ENCODE peak calls at places on chromosomes 11 and 22, in nine cellular contexts. One of them, this sample, is unnamed.

GRCh38 chr22:32334640-32335365 is 22.9 kb upstream of the RFPL3 start:
- DNase-seq in RWPE2: no peak
- DNase-seq in CD8-positive, alpha-beta T cell: peak; percentile 4
- DNase-seq in heart left ventricle: peak; percentile 19
- DNase-seq in breast epithelium: no peak
- DNase-seq in tibial artery: peak; percentile 40
- DNase-seq in stomach: peak; percentile 23
- DNase-seq in neural progenitor cell: no peak
- DNase-seq in HCT116: no peak
- DNase-seq in this sample: no peak

GRCh38 chr11:117597083-117597482 is 199.9 kb downstream of the DSCAML1 start:
- DNase-seq in tibial artery: peak; percentile 42
- DNase-seq in breast epithelium: no peak
- DNase-seq in stomach: no peak
- DNase-seq in HCT116: peak; percentile 12
- DNase-seq in CD8-positive, alpha-beta T cell: peak; percentile 26
- DNase-seq in neural progenitor cell: peak; percentile 83
- DNase-seq in heart left ventricle: peak; percentile 39
- DNase-seq in RWPE2: no peak
- DNase-seq in this sample: peak; percentile 80

GRCh38 chr11:114061053-114062049 is 1.8 kb downstream of the ZBTB16 start:
- DNase-seq in neural progenitor cell: peak; percentile 55
- DNase-seq in CD8-positive, alpha-beta T cell: no peak
- DNase-seq in HCT116: no peak
- DNase-seq in heart left ventricle: no peak
- DNase-seq in breast epithelium: no peak
- DNase-seq in RWPE2: no peak
- DNase-seq in tibial artery: peak; percentile 82
- DNase-seq in stomach: peak; percentile 48
- DNase-seq in this sample: peak; percentile 73

GRCh38 chr11:118915396-118915795 is 10.3 kb downstream of the BCL9L start:
- DNase-seq in RWPE2: no peak
- DNase-seq in heart left ventricle: no peak
- DNase-seq in stomach: no peak
- DNase-seq in HCT116: no peak
- DNase-seq in CD8-positive, alpha-beta T cell: no peak
- DNase-seq in tibial artery: no peak
- DNase-seq in breast epithelium: no peak
- DNase-seq in neural progenitor cell: no peak
- DNase-seq in this sample: no peak

GRCh38 chr11:12239396-12240298 is 129.3 kb downstream of the MICAL2 start:
- DNase-seq in stomach: peak; percentile 77
- DNase-seq in heart left ventricle: no peak
- DNase-seq in HCT116: no peak
- DNase-seq in breast epithelium: no peak
- DNase-seq in RWPE2: no peak
- DNase-seq in CD8-positive, alpha-beta T cell: no peak
- DNase-seq in tibial artery: no peak
- DNase-seq in neural progenitor cell: no peak
- DNase-seq in this sample: no peak

GRCh38 chr22:19043111-19044085 is 78.8 kb downstream of the DGCR2 start:
- DNase-seq in HCT116: no peak
- DNase-seq in heart left ventricle: no peak
- DNase-seq in breast epithelium: no peak
- DNase-seq in CD8-positive, alpha-beta T cell: no peak
- DNase-seq in RWPE2: no peak
- DNase-seq in stomach: no peak
- DNase-seq in tibial artery: peak; percentile 50
- DNase-seq in neural progenitor cell: no peak
- DNase-seq in this sample: peak; percentile 26

GRCh38 chr11:68164437-68164836 is 43.2 kb upstream of the CHKA start:
- DNase-seq in RWPE2: no peak
- DNase-seq in HCT116: no peak
- DNase-seq in tibial artery: no peak
- DNase-seq in CD8-positive, alpha-beta T cell: no peak
- DNase-seq in neural progenitor cell: no peak
- DNase-seq in breast epithelium: no peak
- DNase-seq in heart left ventricle: no peak
- DNase-seq in stomach: no peak
- DNase-seq in this sample: no peak

GRCh38 chr11:69018924-69019323 is 5.9 kb upstream of the MRGPRF start:
- DNase-seq in CD8-positive, alpha-beta T cell: no peak
- DNase-seq in heart left ventricle: no peak
- DNase-seq in tibial artery: peak; percentile 90
- DNase-seq in neural progenitor cell: no peak
- DNase-seq in RWPE2: no peak
- DNase-seq in stomach: no peak
- DNase-seq in HCT116: no peak
- DNase-seq in breast epithelium: no peak
- DNase-seq in this sample: peak; percentile 59

GRCh38 chr11:33703234-33703633 is 2.6 kb upstream of the C11orf91 start:
- DNase-seq in heart left ventricle: no peak
- DNase-seq in stomach: no peak
- DNase-seq in breast epithelium: no peak
- DNase-seq in HCT116: no peak
- DNase-seq in RWPE2: no peak
- DNase-seq in neural progenitor cell: no peak
- DNase-seq in tibial artery: no peak
- DNase-seq in CD8-positive, alpha-beta T cell: no peak
- DNase-seq in this sample: no peak

GRCh38 chr11:95412074-95412473 is 181.1 kb upstream of the SESN3 start:
- DNase-seq in tibial artery: no peak
- DNase-seq in HCT116: no peak
- DNase-seq in CD8-positive, alpha-beta T cell: no peak
- DNase-seq in breast epithelium: no peak
- DNase-seq in neural progenitor cell: no peak
- DNase-seq in heart left ventricle: no peak
- DNase-seq in RWPE2: no peak
- DNase-seq in stomach: no peak
- DNase-seq in this sample: no peak

GRCh38 chr11:9385288-9385902 is 943 bp downstream of the IPO7 start:
- DNase-seq in neural progenitor cell: no peak
- DNase-seq in breast epithelium: peak; percentile 60
- DNase-seq in HCT116: no peak
- DNase-seq in stomach: peak; percentile 59
- DNase-seq in RWPE2: no peak
- DNase-seq in CD8-positive, alpha-beta T cell: peak; percentile 18
- DNase-seq in tibial artery: no peak
- DNase-seq in heart left ventricle: no peak
- DNase-seq in this sample: peak; percentile 59

GRCh38 chr22:25419247-25420113 is 145.0 kb upstream of the GRK3 start:
- DNase-seq in heart left ventricle: no peak
- DNase-seq in RWPE2: no peak
- DNase-seq in neural progenitor cell: no peak
- DNase-seq in breast epithelium: no peak
- DNase-seq in stomach: no peak
- DNase-seq in HCT116: no peak
- DNase-seq in CD8-positive, alpha-beta T cell: no peak
- DNase-seq in tibial artery: no peak
- DNase-seq in this sample: no peak

GRCh38 chr11:120563698-120564572 is 52.4 kb downstream of the GRIK4 start:
- DNase-seq in HCT116: no peak
- DNase-seq in tibial artery: peak; percentile 69
- DNase-seq in heart left ventricle: peak; percentile 37
- DNase-seq in CD8-positive, alpha-beta T cell: no peak
- DNase-seq in neural progenitor cell: peak; percentile 88
- DNase-seq in RWPE2: no peak
- DNase-seq in breast epithelium: peak; percentile 62
- DNase-seq in stomach: no peak
- DNase-seq in this sample: peak; percentile 86

GRCh38 chr11:120326845-120327281 is 1.8 kb downstream of the TLCD5 start:
- DNase-seq in HCT116: no peak
- DNase-seq in breast epithelium: no peak
- DNase-seq in stomach: no peak
- DNase-seq in neural progenitor cell: no peak
- DNase-seq in RWPE2: no peak
- DNase-seq in CD8-positive, alpha-beta T cell: no peak
- DNase-seq in tibial artery: no peak
- DNase-seq in heart left ventricle: no peak
- DNase-seq in this sample: no peak

DNA sequence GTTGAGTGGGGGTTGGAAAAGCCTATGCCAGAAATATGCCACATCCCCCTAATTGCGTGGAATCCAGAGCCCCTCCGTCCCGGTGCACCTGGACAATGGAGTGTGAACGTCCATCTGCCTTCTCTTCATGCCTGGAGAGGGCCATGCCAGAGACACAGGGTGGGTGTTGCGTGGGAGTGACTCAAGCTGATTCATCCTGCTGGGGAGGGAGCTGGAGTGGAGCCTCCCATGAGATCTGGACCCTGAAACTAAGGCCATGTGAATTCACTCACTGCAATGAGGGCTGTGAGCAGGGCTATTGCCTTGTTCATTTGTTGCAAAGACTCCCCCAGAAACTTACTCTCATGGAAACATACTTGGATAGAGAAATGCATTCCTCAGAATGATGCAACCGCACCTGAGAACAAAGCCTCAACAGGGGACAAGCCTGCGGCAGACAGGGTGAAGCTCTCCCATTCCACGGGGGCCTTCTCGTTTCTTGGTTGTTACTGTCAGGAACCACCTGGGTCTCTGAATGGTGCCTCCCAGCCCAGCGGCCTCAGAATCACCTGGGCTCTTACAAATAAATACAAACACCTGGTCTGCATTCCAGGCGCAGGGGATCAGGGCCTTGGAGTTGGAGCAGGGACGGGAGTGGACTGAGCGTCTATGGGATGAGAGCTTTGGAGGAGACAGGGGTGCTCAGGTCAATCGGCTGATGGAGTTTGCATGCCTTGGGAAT is 1031.2 kb downstream of the BRD1 start:
- DNase-seq in CD8-positive, alpha-beta T cell: no peak
- DNase-seq in HCT116: no peak
- DNase-seq in breast epithelium: no peak
- DNase-seq in stomach: no peak
- DNase-seq in tibial artery: no peak
- DNase-seq in RWPE2: no peak
- DNase-seq in heart left ventricle: no peak
- DNase-seq in neural progenitor cell: peak; percentile 29
- DNase-seq in this sample: peak; percentile 85
- H3K4me3 ChIP-seq in CD8-positive, alpha-beta T cell: no peak overlapping the region
- H3K4me3 ChIP-seq in HCT116: no peak overlapping the region
- H3K4me3 ChIP-seq in breast epithelium: no peak overlapping the region
- H3K4me3 ChIP-seq in stomach: no peak overlapping the region
- H3K4me3 ChIP-seq in tibial artery: no peak overlapping the region
- H3K4me3 ChIP-seq in RWPE2: no peak overlapping the region
- H3K4me3 ChIP-seq in heart left ventricle: no peak overlapping the region
- H3K4me3 ChIP-seq in neural progenitor cell: no peak overlapping the region
- H3K4me3 ChIP-seq in this sample: no peak overlapping the region

DNA sequence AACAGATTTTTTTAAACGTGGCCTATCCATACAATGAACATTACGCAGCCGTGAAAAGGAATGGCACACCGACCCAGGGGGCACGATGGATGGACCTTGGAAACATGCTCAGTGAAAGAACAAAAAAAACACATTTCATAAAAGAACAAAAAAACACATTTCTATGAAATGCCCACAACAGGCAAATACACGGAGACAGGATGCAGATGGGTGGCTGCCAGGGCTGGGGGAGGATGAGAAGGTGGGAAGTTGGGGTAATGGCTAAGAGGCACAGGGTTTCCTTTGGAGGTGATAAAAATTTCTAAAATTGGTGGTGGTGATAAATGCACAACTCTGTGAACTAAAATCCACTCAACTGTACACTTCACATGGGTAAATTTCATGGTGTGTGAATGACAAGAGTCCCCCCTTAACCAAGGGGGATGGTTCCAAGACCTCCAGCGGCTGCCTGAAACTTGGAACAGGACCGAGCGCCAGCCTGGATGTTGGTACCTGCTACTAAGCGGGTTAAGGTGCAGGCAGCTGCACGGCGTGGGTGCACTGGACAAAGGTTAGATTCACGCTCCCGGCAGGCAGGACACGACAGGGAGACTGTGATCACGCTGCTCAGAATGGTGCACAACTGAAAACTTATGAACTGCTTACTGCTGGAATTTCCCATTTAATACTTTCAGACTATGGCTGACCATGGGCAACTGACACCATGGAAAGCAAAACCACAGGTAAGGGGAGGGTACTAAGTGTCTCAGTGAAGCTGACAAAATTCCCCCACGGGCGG is 16.5 kb downstream of the BRD1 start:
- DNase-seq in HCT116: no peak
- DNase-seq in tibial artery: no peak
- DNase-seq in neural progenitor cell: no peak
- DNase-seq in breast epithelium: no peak
- DNase-seq in CD8-positive, alpha-beta T cell: no peak
- DNase-seq in heart left ventricle: no peak
- DNase-seq in stomach: no peak
- DNase-seq in RWPE2: no peak
- DNase-seq in this sample: no peak
- H3K36me3 ChIP-seq in HCT116: peaks cover 3% of the 10 kb centered on the region
- H3K36me3 ChIP-seq in tibial artery: no peaks in the 10 kb centered on the region
- H3K36me3 ChIP-seq in neural progenitor cell: peaks cover 4% of the 10 kb centered on the region
- H3K36me3 ChIP-seq in breast epithelium: no peaks in the 10 kb centered on the region
- H3K36me3 ChIP-seq in CD8-positive, alpha-beta T cell: no peaks in the 10 kb centered on the region
- H3K36me3 ChIP-seq in heart left ventricle: peaks cover 6% of the 10 kb centered on the region
- H3K36me3 ChIP-seq in stomach: peaks cover 20% of the 10 kb centered on the region
- H3K36me3 ChIP-seq in RWPE2: peaks cover 27% of the 10 kb centered on the region
- H3K36me3 ChIP-seq in this sample: no peaks in the 10 kb centered on the region

DNA sequence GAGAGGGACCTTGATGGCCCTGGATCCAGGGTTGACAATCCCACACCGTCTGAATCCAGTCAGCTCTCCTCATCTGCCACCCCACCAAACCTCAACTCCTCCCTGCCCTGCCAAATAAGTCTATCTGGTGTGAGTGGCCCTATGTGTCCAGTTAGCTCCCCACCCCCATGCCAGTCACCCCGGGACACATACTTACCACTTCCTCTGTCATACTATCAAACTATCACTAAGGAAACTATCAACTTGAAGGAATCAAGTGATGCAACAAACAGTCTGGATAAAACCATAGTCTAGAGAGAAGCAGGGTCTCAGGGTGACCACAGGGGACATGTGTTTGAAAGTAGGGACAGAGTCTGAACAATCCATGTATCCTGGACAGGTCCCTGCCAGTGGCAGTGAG is 13.2 kb upstream of the CSF2RB start:
- DNase-seq in tibial artery: no peak
- DNase-seq in RWPE2: no peak
- DNase-seq in breast epithelium: no peak
- DNase-seq in heart left ventricle: no peak
- DNase-seq in neural progenitor cell: no peak
- DNase-seq in HCT116: no peak
- DNase-seq in CD8-positive, alpha-beta T cell: no peak
- DNase-seq in stomach: no peak
- DNase-seq in this sample: no peak
- H3K27me3 ChIP-seq in tibial artery: peaks cover 23% of the 10 kb centered on the region
- H3K27me3 ChIP-seq in RWPE2: no peaks in the 10 kb centered on the region
- H3K27me3 ChIP-seq in breast epithelium: no peaks in the 10 kb centered on the region
- H3K27me3 ChIP-seq in heart left ventricle: no peaks in the 10 kb centered on the region
- H3K27me3 ChIP-seq in neural progenitor cell: no peaks in the 10 kb centered on the region
- H3K27me3 ChIP-seq in HCT116: peaks cover 19% of the 10 kb centered on the region
- H3K27me3 ChIP-seq in CD8-positive, alpha-beta T cell: no peaks in the 10 kb centered on the region
- H3K27me3 ChIP-seq in stomach: no peaks in the 10 kb centered on the region
- H3K27me3 ChIP-seq in this sample: no peaks in the 10 kb centered on the region

GRCh38 chr11:61567286-61568061 is 13.4 kb downstream of the SYT7 start:
- DNase-seq in stomach: peak; percentile 80
- DNase-seq in CD8-positive, alpha-beta T cell: peak; percentile 73
- DNase-seq in RWPE2: no peak
- DNase-seq in heart left ventricle: peak; percentile 80
- DNase-seq in neural progenitor cell: peak; percentile 95
- DNase-seq in HCT116: peak; percentile 81
- DNase-seq in tibial artery: no peak
- DNase-seq in breast epithelium: peak; percentile 88
- DNase-seq in this sample: peak; percentile 98
- H3K4me3 ChIP-seq in stomach: no peak overlapping the region
- H3K4me3 ChIP-seq in CD8-positive, alpha-beta T cell: no peak overlapping the region
- H3K4me3 ChIP-seq in RWPE2: no peak overlapping the region
- H3K4me3 ChIP-seq in heart left ventricle: no peak overlapping the region
- H3K4me3 ChIP-seq in neural progenitor cell: peak overlapping the region; percentile 45
- H3K4me3 ChIP-seq in HCT116: peak overlapping the region; percentile 28
- H3K4me3 ChIP-seq in tibial artery: no peak overlapping the region
- H3K4me3 ChIP-seq in breast epithelium: peak overlapping the region; percentile 11
- H3K4me3 ChIP-seq in this sample: peak overlapping the region; percentile 36